ENCODE peak calls at places on chromosome 17, in five cellular contexts. One of them, this sample, is unnamed. For H3K4me1, the result is how much of the 10 kb centered on the place peaks cover.

GRCh38 chr17:74478369-74479100 is 12.1 kb downstream of the CD300A start:
- DNase-seq in HCT116: no peak
- DNase-seq in endodermal cell: no peak
- DNase-seq in keratinocyte: no peak
- DNase-seq in mammary epithelial cell: no peak
- DNase-seq in this sample: no peak

GRCh38 chr17:60526726-60527125 is 684 bp upstream of the APPBP2 start:
- DNase-seq in HCT116: no peak
- DNase-seq in endodermal cell: no peak
- DNase-seq in keratinocyte: no peak
- DNase-seq in mammary epithelial cell: no peak
- DNase-seq in this sample: no peak

GRCh38 chr17:4490637-4491061 is 8.0 kb upstream of the SPNS2 start:
- DNase-seq in HCT116: no peak
- DNase-seq in endodermal cell: no peak
- DNase-seq in keratinocyte: no peak
- DNase-seq in mammary epithelial cell: no peak
- DNase-seq in this sample: no peak

GRCh38 chr17:17354560-17355357 is 51.6 kb downstream of the NT5M start:
- DNase-seq in HCT116: peak
- DNase-seq in endodermal cell: peak
- DNase-seq in keratinocyte: peak
- DNase-seq in mammary epithelial cell: peak
- DNase-seq in this sample: no peak

GRCh38 chr17:28381141-28381825 is 9.8 kb downstream of the SARM1 start:
- DNase-seq in HCT116: no peak
- DNase-seq in endodermal cell: peak
- DNase-seq in keratinocyte: no peak
- DNase-seq in mammary epithelial cell: no peak
- DNase-seq in this sample: no peak

GRCh38 chr17:39757931-39758873 is 20.5 kb downstream of the GRB7 start:
- DNase-seq in HCT116: no peak
- DNase-seq in endodermal cell: peak
- DNase-seq in keratinocyte: no peak
- DNase-seq in mammary epithelial cell: no peak
- DNase-seq in this sample: no peak

GRCh38 chr17:15436399-15437369 is 30.7 kb downstream of the CDRT4 start:
- DNase-seq in HCT116: peak
- DNase-seq in endodermal cell: peak
- DNase-seq in keratinocyte: no peak
- DNase-seq in mammary epithelial cell: no peak
- DNase-seq in this sample: no peak

GRCh38 chr17:4393806-4394205 is 27.3 kb upstream of the UBE2G1 start:
- DNase-seq in HCT116: no peak
- DNase-seq in endodermal cell: peak
- DNase-seq in keratinocyte: peak
- DNase-seq in mammary epithelial cell: peak
- DNase-seq in this sample: no peak

GRCh38 chr17:44970136-44970737 is 2.1 kb upstream of the C1QL1 start:
- DNase-seq in HCT116: no peak
- DNase-seq in endodermal cell: peak
- DNase-seq in keratinocyte: no peak
- DNase-seq in mammary epithelial cell: no peak
- DNase-seq in this sample: no peak

GRCh38 chr17:60318830-60319229 is 73.1 kb downstream of the USP32 start:
- DNase-seq in HCT116: no peak
- DNase-seq in endodermal cell: no peak
- DNase-seq in keratinocyte: no peak
- DNase-seq in mammary epithelial cell: no peak
- DNase-seq in this sample: no peak

GRCh38 chr17:37017355-37017754 is 68.6 kb downstream of the AATF start:
- DNase-seq in HCT116: no peak
- DNase-seq in endodermal cell: no peak
- DNase-seq in keratinocyte: no peak
- DNase-seq in mammary epithelial cell: no peak
- DNase-seq in this sample: no peak

GRCh38 chr17:69047368-69048263 is 13.1 kb downstream of the ABCA9 start:
- DNase-seq in HCT116: no peak
- DNase-seq in endodermal cell: peak
- DNase-seq in keratinocyte: no peak
- DNase-seq in mammary epithelial cell: peak
- DNase-seq in this sample: peak

GRCh38 chr17:60231234-60231633 is 81.5 kb downstream of the CA4 start:
- DNase-seq in HCT116: peak
- DNase-seq in endodermal cell: peak
- DNase-seq in keratinocyte: no peak
- DNase-seq in mammary epithelial cell: peak
- DNase-seq in this sample: no peak

GRCh38 chr17:63768433-63768832 is 5.0 kb downstream of the CCDC47 start:
- DNase-seq in HCT116: no peak
- DNase-seq in endodermal cell: peak
- DNase-seq in keratinocyte: no peak
- DNase-seq in mammary epithelial cell: no peak
- DNase-seq in this sample: no peak

GRCh38 chr17:3770471-3770870 is 30.5 kb downstream of the ITGAE start:
- DNase-seq in HCT116: no peak
- DNase-seq in endodermal cell: peak
- DNase-seq in keratinocyte: no peak
- DNase-seq in mammary epithelial cell: no peak
- DNase-seq in this sample: peak

GRCh38 chr17:596763-597644 is 117.6 kb downstream of the VPS53 start:
- DNase-seq in HCT116: peak
- DNase-seq in endodermal cell: no peak
- DNase-seq in keratinocyte: no peak
- DNase-seq in mammary epithelial cell: peak
- DNase-seq in this sample: no peak

GRCh38 chr17:64315032-64315490 is 52.0 kb upstream of the TEX2 start:
- DNase-seq in HCT116: no peak
- DNase-seq in endodermal cell: no peak
- DNase-seq in keratinocyte: no peak
- DNase-seq in mammary epithelial cell: no peak
- DNase-seq in this sample: peak

GRCh38 chr17:68315930-68316329 is 24.6 kb downstream of the ARSG start:
- DNase-seq in HCT116: no peak
- DNase-seq in endodermal cell: no peak
- DNase-seq in keratinocyte: no peak
- DNase-seq in mammary epithelial cell: no peak
- DNase-seq in this sample: no peak

GRCh38 chr17:35991075-35991474 is 4.5 kb upstream of the CCL14 start:
- DNase-seq in HCT116: no peak
- DNase-seq in endodermal cell: no peak
- DNase-seq in keratinocyte: no peak
- DNase-seq in mammary epithelial cell: no peak
- DNase-seq in this sample: no peak

GRCh38 chr17:7289256-7290032 is 5.0 kb downstream of the YBX2 start:
- DNase-seq in HCT116: no peak
- DNase-seq in endodermal cell: no peak
- DNase-seq in keratinocyte: no peak
- DNase-seq in mammary epithelial cell: no peak
- DNase-seq in this sample: no peak

GRCh38 chr17:12667299-12667958 is 1.7 kb downstream of the MYOCD start:
- DNase-seq in HCT116: peak
- DNase-seq in endodermal cell: peak
- DNase-seq in keratinocyte: no peak
- DNase-seq in mammary epithelial cell: no peak
- DNase-seq in this sample: no peak

GRCh38 chr17:40471856-40472732 is 28.8 kb downstream of the IGFBP4 start:
- DNase-seq in HCT116: no peak
- DNase-seq in endodermal cell: no peak
- DNase-seq in keratinocyte: peak
- DNase-seq in mammary epithelial cell: peak
- DNase-seq in this sample: no peak

GRCh38 chr17:71505981-71506380 is 614.8 kb upstream of the SOX9 start:
- DNase-seq in HCT116: no peak
- DNase-seq in endodermal cell: no peak
- DNase-seq in keratinocyte: no peak
- DNase-seq in mammary epithelial cell: no peak
- DNase-seq in this sample: no peak

GRCh38 chr17:57584050-57584551 is 161.0 kb downstream of the CCDC182 start:
- DNase-seq in HCT116: no peak
- DNase-seq in endodermal cell: peak
- DNase-seq in keratinocyte: no peak
- DNase-seq in mammary epithelial cell: no peak
- DNase-seq in this sample: no peak
- H3K4me1 ChIP-seq in HCT116: under half
- H3K4me1 ChIP-seq in endodermal cell: under half
- H3K4me1 ChIP-seq in keratinocyte: under half
- H3K4me1 ChIP-seq in mammary epithelial cell: under half
- H3K4me1 ChIP-seq in this sample: under half

GRCh38 chr17:76136276-76137025 is 4.6 kb downstream of the FOXJ1 start:
- DNase-seq in HCT116: no peak
- DNase-seq in endodermal cell: peak
- DNase-seq in keratinocyte: no peak
- DNase-seq in mammary epithelial cell: no peak
- DNase-seq in this sample: no peak
- H3K9ac ChIP-seq in HCT116: no peak
- H3K9ac ChIP-seq in endodermal cell: no peak
- H3K9ac ChIP-seq in keratinocyte: no peak
- H3K9ac ChIP-seq in mammary epithelial cell: no peak
- H3K9ac ChIP-seq in this sample: no peak

DNA sequence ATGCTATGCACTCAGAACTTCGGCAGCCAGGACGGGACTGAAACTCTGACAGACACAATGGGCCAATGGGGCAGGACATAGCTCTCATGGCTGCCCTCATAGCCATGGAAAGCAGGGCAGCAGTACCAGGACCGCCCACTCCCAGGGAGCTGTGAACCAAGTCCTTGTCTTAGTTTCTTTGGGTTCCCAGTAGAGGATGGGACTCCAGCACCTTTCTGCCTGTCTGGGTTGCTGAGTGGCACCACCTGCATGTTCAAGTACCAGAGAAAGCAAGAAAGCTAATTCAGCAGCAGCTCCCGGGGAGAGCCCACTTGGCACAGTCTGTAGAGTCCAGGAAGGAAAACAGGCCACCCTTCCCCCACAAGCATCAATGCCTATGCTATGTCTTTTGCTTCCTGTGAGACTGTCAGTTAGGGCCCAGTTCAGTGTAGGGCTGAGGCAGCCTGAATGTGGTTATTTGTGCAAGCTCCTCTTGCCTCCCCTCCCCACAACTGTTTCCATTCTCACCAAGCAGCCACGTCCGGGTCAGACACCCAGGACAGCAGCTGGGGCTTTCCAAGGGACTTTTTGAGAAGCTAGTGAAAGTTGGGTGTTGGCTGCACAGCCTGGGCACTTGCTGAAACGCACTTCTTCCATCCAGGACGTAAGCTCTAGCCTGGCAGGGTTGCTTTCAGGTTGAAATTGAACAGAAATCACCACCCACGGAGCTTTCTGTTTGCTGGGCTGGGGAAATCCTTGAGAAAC is 7.8 kb downstream of the SUPT4H1 start:
- DNase-seq in HCT116: no peak
- DNase-seq in endodermal cell: peak
- DNase-seq in keratinocyte: no peak
- DNase-seq in mammary epithelial cell: no peak
- DNase-seq in this sample: peak
- H3K27ac ChIP-seq in HCT116: no peak
- H3K27ac ChIP-seq in endodermal cell: no peak
- H3K27ac ChIP-seq in keratinocyte: no peak
- H3K27ac ChIP-seq in mammary epithelial cell: no peak
- H3K27ac ChIP-seq in this sample: no peak

GRCh38 chr17:51768706-51769105 is 389.8 kb downstream of the CA10 start:
- DNase-seq in HCT116: no peak
- DNase-seq in endodermal cell: no peak
- DNase-seq in keratinocyte: no peak
- DNase-seq in mammary epithelial cell: no peak
- DNase-seq in this sample: no peak

GRCh38 chr17:51764387-51764971 is 394.0 kb downstream of the CA10 start:
- DNase-seq in HCT116: peak
- DNase-seq in endodermal cell: peak
- DNase-seq in keratinocyte: peak
- DNase-seq in mammary epithelial cell: peak
- DNase-seq in this sample: no peak

GRCh38 chr17:51769231-51769630 is 389.3 kb downstream of the CA10 start:
- DNase-seq in HCT116: no peak
- DNase-seq in endodermal cell: no peak
- DNase-seq in keratinocyte: no peak
- DNase-seq in mammary epithelial cell: no peak
- DNase-seq in this sample: no peak

GRCh38 chr17:51765558-51766145 is 392.9 kb downstream of the CA10 start:
- DNase-seq in HCT116: no peak
- DNase-seq in endodermal cell: no peak
- DNase-seq in keratinocyte: no peak
- DNase-seq in mammary epithelial cell: no peak
- DNase-seq in this sample: no peak

DNA sequence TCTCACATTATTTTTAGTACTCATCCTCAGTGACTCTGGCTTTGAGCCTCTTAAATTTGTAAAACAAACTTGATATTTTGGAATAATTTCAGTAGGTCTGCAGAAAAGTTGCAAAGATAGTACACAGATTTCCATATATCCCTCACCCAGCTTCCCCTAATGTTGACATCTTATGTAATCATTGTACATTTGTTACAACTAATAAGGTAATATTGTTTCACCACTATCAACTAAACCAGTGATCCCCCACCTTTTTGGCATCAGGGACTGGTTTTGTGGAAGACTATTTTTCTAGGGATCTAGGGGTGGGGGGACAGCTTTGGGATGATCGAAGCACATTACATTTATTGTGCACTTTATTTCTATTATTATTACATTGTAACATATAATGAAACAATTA is 391.2 kb downstream of the CA10 start:
- DNase-seq in HCT116: no peak
- DNase-seq in endodermal cell: no peak
- DNase-seq in keratinocyte: no peak
- DNase-seq in mammary epithelial cell: no peak
- DNase-seq in this sample: no peak
- H3K4me1 ChIP-seq in HCT116: under half
- H3K4me1 ChIP-seq in endodermal cell: under half
- H3K4me1 ChIP-seq in keratinocyte: under half
- H3K4me1 ChIP-seq in mammary epithelial cell: under half
- H3K4me1 ChIP-seq in this sample: under half

DNA sequence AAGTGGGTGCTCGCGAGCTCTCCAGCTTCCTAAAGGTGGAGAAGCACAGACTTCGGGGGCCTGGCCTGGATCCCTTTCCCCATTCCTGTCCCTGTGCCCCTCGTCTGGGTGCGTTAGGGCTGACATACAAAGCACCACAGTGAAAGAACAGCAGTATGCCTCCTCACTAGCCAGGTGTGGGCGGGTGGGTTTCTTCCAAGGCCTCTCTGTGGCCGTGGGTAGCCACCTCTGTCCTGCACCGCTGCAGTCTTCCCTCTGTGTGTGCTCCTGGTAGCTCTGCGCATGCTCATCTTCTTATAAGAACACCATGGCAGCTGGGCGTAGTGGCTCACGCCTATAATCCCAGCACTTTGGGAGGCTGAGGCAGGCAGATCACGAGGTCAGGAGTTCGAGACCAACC is 1.9 kb upstream of the STH start:
- DNase-seq in HCT116: no peak
- DNase-seq in endodermal cell: peak
- DNase-seq in keratinocyte: no peak
- DNase-seq in mammary epithelial cell: no peak
- DNase-seq in this sample: no peak
- H3K9ac ChIP-seq in HCT116: no peak
- H3K9ac ChIP-seq in endodermal cell: no peak
- H3K9ac ChIP-seq in keratinocyte: no peak
- H3K9ac ChIP-seq in mammary epithelial cell: no peak
- H3K9ac ChIP-seq in this sample: no peak

GRCh38 chr17:73203135-73203787 is 10.4 kb downstream of the COG1 start:
- DNase-seq in HCT116: no peak
- DNase-seq in endodermal cell: no peak
- DNase-seq in keratinocyte: no peak
- DNase-seq in mammary epithelial cell: no peak
- DNase-seq in this sample: no peak
- H3K27ac ChIP-seq in HCT116: no peak
- H3K27ac ChIP-seq in endodermal cell: no peak
- H3K27ac ChIP-seq in keratinocyte: no peak
- H3K27ac ChIP-seq in mammary epithelial cell: no peak
- H3K27ac ChIP-seq in this sample: peak